ENCODE peak calls at places on chromosomes 13 and 19, in five cellular contexts. I is PC-3, O is PC-9, P is fibroblast of lung, L is neural progenitor cell. Q is an unnamed sample.

GRCh38 chr13:63198076-63198475 is 1782.4 kb upstream of the PCDH20 start:
- DNase-seq in I (no peak), O (no peak), P (peak; percentile 29), L (no peak), Q (peak; percentile 94)

GRCh38 chr13:97858161-97858560 is 95.3 kb upstream of the IPO5 start:
- DNase-seq in I (no peak), O (no peak), P (no peak), L (no peak), Q (no peak)

GRCh38 chr19:13098291-13099072 is 4.2 kb downstream of the LYL1 start:
- DNase-seq in I (peak; percentile 71), O (peak; percentile 32), P (peak; percentile 58), L (peak; percentile 42), Q (no peak)

GRCh38 chr13:95156208-95156607 is 145.0 kb downstream of the ABCC4 start:
- DNase-seq in I (peak; percentile 56), O (no peak), P (peak; percentile 61), L (no peak), Q (no peak)

GRCh38 chr19:6038634-6039405 is 60.9 kb upstream of the RANBP3 start:
- DNase-seq in I (no peak), O (no peak), P (peak; percentile 59), L (no peak), Q (no peak)

GRCh38 chr19:45542234-45542668 is 35.0 kb downstream of the VASP start:
- DNase-seq in I (peak; percentile 72), O (no peak), P (no peak), L (no peak), Q (no peak)

GRCh38 chr19:2426661-2427322 is 594 bp downstream of the TIMM13 start:
- DNase-seq in I (peak; percentile 45), O (peak; percentile 39), P (peak; percentile 39), L (peak; percentile 79), Q (no peak)

GRCh38 chr19:7083076-7083956 is 13.8 kb downstream of the ZNF557 start:
- DNase-seq in I (peak; percentile 24), O (no peak), P (peak; percentile 64), L (no peak), Q (no peak)

GRCh38 chr13:46908511-46908910 is 11.7 kb upstream of the HTR2A start:
- DNase-seq in I (no peak), O (no peak), P (peak; percentile 52), L (no peak), Q (no peak)

GRCh38 chr13:49976314-49977258 is 20.3 kb upstream of the TRIM13 start:
- DNase-seq in I (peak; percentile 72), O (peak; percentile 58), P (peak; percentile 77), L (peak; percentile 88), Q (no peak)

GRCh38 chr19:15062036-15062435 is 12.8 kb downstream of the CASP14 start:
- DNase-seq in I (no peak), O (no peak), P (no peak), L (no peak), Q (no peak)

GRCh38 chr19:5035817-5036732 is 67.2 kb downstream of the KDM4B start:
- DNase-seq in I (no peak), O (no peak), P (no peak), L (no peak), Q (no peak)

GRCh38 chr13:65584126-65584525 is 1646.0 kb downstream of the PCDH9 start:
- DNase-seq in I (no peak), O (no peak), P (no peak), L (no peak), Q (no peak)

GRCh38 chr13:99972190-99972731 is 694 bp upstream of the ZIC5 start:
- DNase-seq in I (no peak), O (no peak), P (no peak), L (peak; percentile 82), Q (no peak)
- TF ChIP-seq EZH2 in I (no peak), O (no peak), P (peak; percentile 61), L (no peak), Q (no peak)

GRCh38 chr19:18097217-18097992 is at the start of gene MAST3:
- DNase-seq in I (peak; percentile 93), O (peak; percentile 94), P (peak; percentile 77), L (peak; percentile 91), Q (no peak)

GRCh38 chr19:18097993-18098890 is 664 bp downstream of the MAST3 start:
- DNase-seq in I (no peak), O (no peak), P (no peak), L (no peak), Q (no peak)

GRCh38 chr19:18099623-18099995 is 2.0 kb downstream of the MAST3 start:
- DNase-seq in I (no peak), O (no peak), P (no peak), L (no peak), Q (no peak)

GRCh38 chr19:18100710-18101109 is 3.1 kb downstream of the MAST3 start:
- DNase-seq in I (no peak), O (no peak), P (no peak), L (peak; percentile 91), Q (no peak)

DNA sequence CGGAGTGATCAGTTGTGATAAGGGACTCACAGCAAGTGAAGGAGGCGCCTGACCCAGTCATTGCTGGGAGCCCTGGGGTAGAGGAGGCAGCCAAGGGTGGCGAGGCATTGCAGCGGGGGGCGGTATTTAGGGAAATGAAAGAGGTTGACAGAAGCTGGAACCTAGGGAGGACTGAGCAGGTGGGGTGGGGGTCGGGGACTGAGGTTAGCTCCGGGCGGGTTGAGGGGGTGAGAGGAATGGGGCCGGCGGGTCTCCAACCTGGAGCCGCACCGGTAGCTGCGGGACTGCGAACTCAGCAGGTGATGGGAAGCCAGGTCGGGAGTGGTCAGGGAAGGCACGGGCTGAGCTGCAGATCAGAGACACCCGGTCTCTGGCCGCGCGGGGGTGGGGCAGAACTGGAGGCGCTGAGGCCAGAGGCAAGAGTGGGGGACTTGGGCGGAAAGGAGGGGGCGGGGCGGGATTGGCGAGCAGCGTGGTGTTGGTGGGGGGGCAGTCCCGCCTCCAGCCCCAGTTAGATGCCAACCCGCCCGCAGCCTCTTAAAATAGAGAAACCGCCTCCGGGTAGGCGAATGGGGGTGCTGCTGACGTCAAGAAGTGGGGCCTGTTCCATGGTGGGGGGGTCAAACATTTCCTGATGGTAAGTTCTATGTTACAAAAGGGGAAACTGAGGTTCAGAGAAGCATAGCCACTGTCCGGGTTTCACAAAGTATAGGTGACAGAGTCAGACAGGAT is 1.5 kb downstream of the MAST3 start:
- DNase-seq in I (no peak), O (no peak), P (no peak), L (peak; percentile 50), Q (no peak)
- TF ChIP-seq EZH2 in I (no peak), O (no peak), P (peak; percentile 73), L (peak; percentile 52), Q (no peak)

GRCh38 chr19:581399-582111 is 8.1 kb upstream of the HCN2 start:
- DNase-seq in I (no peak), O (no peak), P (no peak), L (no peak), Q (no peak)

GRCh38 chr19:577439-578392 is 5.3 kb downstream of the BSG start:
- DNase-seq in I (no peak), O (no peak), P (no peak), L (no peak), Q (no peak)

GRCh38 chr19:580274-580835 is 8.0 kb downstream of the BSG start:
- DNase-seq in I (no peak), O (no peak), P (no peak), L (no peak), Q (no peak)

GRCh38 chr19:579842-580155 is 7.4 kb downstream of the BSG start:
- DNase-seq in I (no peak), O (no peak), P (no peak), L (no peak), Q (no peak)

DNA sequence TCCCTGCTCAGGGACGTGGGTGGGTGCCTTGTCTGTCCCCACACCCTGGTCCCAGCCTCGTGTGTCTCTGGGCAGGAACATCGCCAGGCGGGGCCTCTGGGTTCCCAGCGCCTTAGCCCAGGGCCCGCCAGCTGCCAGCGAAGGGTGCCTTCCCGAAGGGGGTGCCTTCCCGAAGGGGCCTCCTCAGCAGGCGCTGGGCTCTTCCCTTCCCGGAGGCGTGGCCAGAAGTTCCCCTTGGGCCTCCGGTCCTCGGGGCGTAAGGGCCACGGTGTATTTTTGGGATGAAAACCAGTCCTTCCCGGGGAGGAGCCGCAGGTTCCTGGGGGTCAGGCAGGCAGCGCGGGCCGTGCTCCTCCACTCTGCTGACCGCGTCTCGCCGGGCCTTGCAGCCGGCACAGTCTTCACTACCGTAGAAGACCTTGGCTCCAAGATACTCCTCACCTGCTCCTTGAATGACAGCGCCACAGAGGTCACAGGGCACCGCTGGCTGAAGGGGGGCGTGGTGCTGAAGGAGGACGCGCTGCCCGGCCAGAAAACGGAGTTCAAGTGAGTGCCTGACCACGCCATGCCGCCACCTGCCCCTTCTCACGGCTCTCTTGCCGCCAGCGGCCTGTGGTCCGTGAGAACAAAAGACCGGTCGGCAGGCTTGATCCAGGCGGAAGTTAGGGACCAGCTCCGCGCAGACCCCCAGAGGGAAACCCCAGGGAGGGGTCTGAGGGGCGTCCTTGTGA is 6.9 kb downstream of the BSG start:
- DNase-seq in I (no peak), O (no peak), P (no peak), L (no peak), Q (no peak)
- TF ChIP-seq EZH2 in I (no peak), O (no peak), P (no peak), L (no peak), Q (no peak)

GRCh38 chr13:27005976-27006518 is 165.6 kb downstream of the USP12 start:
- DNase-seq in I (no peak), O (no peak), P (no peak), L (no peak), Q (no peak)

GRCh38 chr13:27006519-27007161 is 165.0 kb downstream of the USP12 start:
- DNase-seq in I (peak; percentile 12), O (peak; percentile 37), P (peak; percentile 47), L (peak; percentile 43), Q (no peak)

GRCh38 chr13:27008733-27009132 is 162.9 kb downstream of the USP12 start:
- DNase-seq in I (no peak), O (no peak), P (no peak), L (no peak), Q (no peak)

GRCh38 chr13:27005556-27005955 is 166.1 kb downstream of the USP12 start:
- DNase-seq in I (no peak), O (no peak), P (no peak), L (peak; percentile 23), Q (no peak)

DNA sequence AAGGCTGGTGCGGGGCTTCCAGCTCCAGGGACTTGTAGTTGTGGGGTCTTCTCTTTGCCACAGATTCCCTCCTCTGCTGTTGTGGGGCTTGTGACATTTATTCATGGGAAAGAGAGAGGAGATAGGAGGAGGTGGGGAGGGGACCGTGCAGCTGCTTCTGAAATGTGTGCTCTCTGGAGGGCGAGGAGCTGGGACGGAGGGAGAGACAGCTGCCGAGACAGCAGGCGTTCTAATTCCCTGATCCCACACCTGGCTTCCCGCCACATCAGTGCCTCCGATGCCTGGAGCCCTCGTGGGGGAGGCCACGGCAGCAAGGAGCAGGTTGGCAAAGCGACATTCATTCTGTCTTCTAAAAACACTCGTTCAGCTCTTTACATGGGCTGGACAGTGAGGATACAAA is 164.4 kb downstream of the USP12 start:
- DNase-seq in I (no peak), O (no peak), P (no peak), L (peak; percentile 17), Q (no peak)
- TF ChIP-seq EZH2 in I (no peak), O (no peak), P (no peak), L (no peak), Q (no peak)